ENCODE peak calls at places on chromosomes 7 and 10, in four cellular contexts. D, S, O and Y are unnamed samples.

GRCh38 chr7:2670720-2671391 is 17.1 kb upstream of the AMZ1 start:
- DNase-seq in D (peak; percentile 86), S (peak; percentile 69), O (peak; percentile 87), Y (peak; percentile 78)

GRCh38 chr7:100897111-100897608 is 1.5 kb upstream of the ACHE start:
- DNase-seq in D (peak; percentile 69), S (peak; percentile 37), O (peak; percentile 77), Y (peak; percentile 27)

GRCh38 chr7:16660702-16661464 is 14.9 kb downstream of the BZW2 start:
- DNase-seq in D (no peak), S (peak; percentile 70), O (peak; percentile 57), Y (no peak)

GRCh38 chr7:77415822-77416620 is at the start of gene GSAP:
- DNase-seq in D (peak; percentile 61), S (peak; percentile 64), O (peak; percentile 76), Y (no peak)

GRCh38 chr7:138478499-138478908 is 18.4 kb downstream of the TRIM24 start:
- DNase-seq in D (no peak), S (no peak), O (no peak), Y (no peak)

GRCh38 chr7:5636914-5637313 is 144.5 kb downstream of the RNF216 start:
- DNase-seq in D (peak; percentile 36), S (peak; percentile 63), O (peak; percentile 74), Y (no peak)

GRCh38 chr7:105808703-105809590 is 67.5 kb downstream of the ATXN7L1 start:
- DNase-seq in D (no peak), S (peak; percentile 85), O (no peak), Y (peak; percentile 73)

GRCh38 chr7:70856889-70857511 is 274.9 kb upstream of the GALNT17 start:
- DNase-seq in D (peak; percentile 87), S (peak; percentile 63), O (peak; percentile 92), Y (peak; percentile 58)

GRCh38 chr10:88234332-88234731 is 348.8 kb downstream of the RNLS start:
- DNase-seq in D (peak; percentile 26), S (no peak), O (no peak), Y (no peak)

GRCh38 chr7:2771274-2771711 is 72.8 kb downstream of the GNA12 start:
- DNase-seq in D (no peak), S (no peak), O (no peak), Y (no peak)

GRCh38 chr7:3243680-3244079 is 57.4 kb upstream of the SDK1 start:
- DNase-seq in D (no peak), S (no peak), O (no peak), Y (no peak)

GRCh38 chr10:97117372-97117771 is 68.4 kb downstream of the SLIT1 start:
- DNase-seq in D (no peak), S (peak; percentile 43), O (no peak), Y (peak; percentile 33)

GRCh38 chr7:78487464-78487863 is 688.9 kb downstream of the PHTF2 start:
- DNase-seq in D (no peak), S (no peak), O (no peak), Y (no peak)

GRCh38 chr10:38156416-38157269 is 62.5 kb downstream of the ZNF37A start:
- DNase-seq in D (no peak), S (no peak), O (no peak), Y (no peak)

GRCh38 chr7:96034940-96035727 is 262.8 kb downstream of the DYNC1I1 start:
- DNase-seq in D (no peak), S (no peak), O (no peak), Y (no peak)

GRCh38 chr7:47320296-47320695 is 261.6 kb downstream of the TNS3 start:
- DNase-seq in D (no peak), S (peak; percentile 21), O (no peak), Y (no peak)

GRCh38 chr7:100835903-100836811 is 8.8 kb upstream of the EPHB4 start:
- DNase-seq in D (peak; percentile 94), S (no peak), O (peak; percentile 89), Y (no peak)

GRCh38 chr7:47506716-47507354 is 75.1 kb downstream of the TNS3 start:
- DNase-seq in D (no peak), S (no peak), O (no peak), Y (no peak)

GRCh38 chr10:22379059-22379458 is 33.8 kb downstream of the SPAG6 start:
- DNase-seq in D (no peak), S (no peak), O (no peak), Y (peak; percentile 53)

GRCh38 chr10:75663947-75664664 is 232.7 kb downstream of the LRMDA start:
- DNase-seq in D (no peak), S (peak; percentile 54), O (no peak), Y (no peak)

GRCh38 chr10:75658915-75659314 is 227.5 kb downstream of the LRMDA start:
- DNase-seq in D (no peak), S (no peak), O (no peak), Y (no peak)

GRCh38 chr10:75660833-75661232 is 229.4 kb downstream of the LRMDA start:
- DNase-seq in D (no peak), S (no peak), O (no peak), Y (no peak)

GRCh38 chr10:75664968-75665367 is 233.5 kb downstream of the LRMDA start:
- DNase-seq in D (no peak), S (no peak), O (no peak), Y (no peak)

GRCh38 chr10:75662715-75663114 is 231.3 kb downstream of the LRMDA start:
- DNase-seq in D (no peak), S (no peak), O (peak; percentile 27), Y (no peak)
- H3K4me1 ChIP-seq in D (peaks cover 9% of the 10 kb centered on the region), S (no peaks in the 10 kb centered on the region), O (peaks cover 7% of the 10 kb centered on the region), Y (no peaks in the 10 kb centered on the region)

GRCh38 chr7:154182361-154182760 is 130.2 kb downstream of the DPP6 start:
- DNase-seq in D (no peak), S (no peak), O (no peak), Y (no peak)

GRCh38 chr7:154183482-154183881 is 131.3 kb downstream of the DPP6 start:
- DNase-seq in D (no peak), S (no peak), O (no peak), Y (no peak)

GRCh38 chr7:154178890-154179289 is 126.7 kb downstream of the DPP6 start:
- DNase-seq in D (no peak), S (no peak), O (peak; percentile 22), Y (no peak)

GRCh38 chr7:154177584-154177983 is 125.4 kb downstream of the DPP6 start:
- DNase-seq in D (no peak), S (no peak), O (no peak), Y (no peak)
- H3K4me2 ChIP-seq in D (no peak overlapping the region), S (no peak overlapping the region), O (no peak overlapping the region), Y (no peak overlapping the region)

GRCh38 chr10:113739577-113739976 is 11.9 kb upstream of the PLEKHS1 start:
- DNase-seq in D (no peak), S (no peak), O (no peak), Y (no peak)

GRCh38 chr10:113739031-113739430 is 12.5 kb upstream of the PLEKHS1 start:
- DNase-seq in D (no peak), S (no peak), O (no peak), Y (no peak)

GRCh38 chr10:113735913-113736312 is 15.6 kb upstream of the PLEKHS1 start:
- DNase-seq in D (peak; percentile 39), S (no peak), O (peak; percentile 59), Y (peak; percentile 19)

GRCh38 chr10:113733635-113734034 is 17.8 kb upstream of the PLEKHS1 start:
- DNase-seq in D (no peak), S (no peak), O (no peak), Y (no peak)

DNA sequence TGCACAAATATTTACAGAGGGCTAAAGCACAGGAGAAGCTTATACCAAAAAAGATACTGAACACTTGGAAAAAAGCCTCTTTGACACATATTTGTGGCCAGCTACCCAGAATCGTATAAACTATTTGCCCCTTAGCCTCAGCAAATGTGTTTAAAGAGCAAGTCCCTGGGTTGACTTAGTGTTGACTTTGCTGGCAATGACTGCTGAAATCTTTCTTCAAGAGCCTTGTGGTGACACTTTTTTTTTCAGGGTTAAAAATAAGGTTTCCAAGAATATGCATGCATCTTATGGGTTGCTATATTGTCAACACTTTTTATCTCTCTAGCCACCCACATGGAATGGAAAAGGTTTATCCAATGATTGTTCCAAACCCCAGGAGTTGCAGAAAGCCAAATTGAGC is 14.9 kb upstream of the PLEKHS1 start:
- DNase-seq in D (no peak), S (no peak), O (no peak), Y (no peak)
- TF ChIP-seq EZH2phosphoT487 in D (no peak), S (no peak), O (no peak), Y (no peak)

GRCh38 chr10:61971016-61971350 is 69.5 kb downstream of the ARID5B start:
- DNase-seq in D (no peak), S (no peak), O (no peak), Y (no peak)
- H3K4me1 ChIP-seq in D (no peaks in the 10 kb centered on the region), S (peaks cover 26% of the 10 kb centered on the region), O (peaks cover 71% of the 10 kb centered on the region), Y (peaks cover 100% of the 10 kb centered on the region)

GRCh38 chr7:45035909-45036308 is 35.9 kb downstream of the CCM2 start:
- DNase-seq in D (no peak), S (no peak), O (no peak), Y (no peak)
- H3K4me2 ChIP-seq in D (peak overlapping the region; percentile 71), S (no peak overlapping the region), O (peak overlapping the region; percentile 62), Y (no peak overlapping the region)

DNA sequence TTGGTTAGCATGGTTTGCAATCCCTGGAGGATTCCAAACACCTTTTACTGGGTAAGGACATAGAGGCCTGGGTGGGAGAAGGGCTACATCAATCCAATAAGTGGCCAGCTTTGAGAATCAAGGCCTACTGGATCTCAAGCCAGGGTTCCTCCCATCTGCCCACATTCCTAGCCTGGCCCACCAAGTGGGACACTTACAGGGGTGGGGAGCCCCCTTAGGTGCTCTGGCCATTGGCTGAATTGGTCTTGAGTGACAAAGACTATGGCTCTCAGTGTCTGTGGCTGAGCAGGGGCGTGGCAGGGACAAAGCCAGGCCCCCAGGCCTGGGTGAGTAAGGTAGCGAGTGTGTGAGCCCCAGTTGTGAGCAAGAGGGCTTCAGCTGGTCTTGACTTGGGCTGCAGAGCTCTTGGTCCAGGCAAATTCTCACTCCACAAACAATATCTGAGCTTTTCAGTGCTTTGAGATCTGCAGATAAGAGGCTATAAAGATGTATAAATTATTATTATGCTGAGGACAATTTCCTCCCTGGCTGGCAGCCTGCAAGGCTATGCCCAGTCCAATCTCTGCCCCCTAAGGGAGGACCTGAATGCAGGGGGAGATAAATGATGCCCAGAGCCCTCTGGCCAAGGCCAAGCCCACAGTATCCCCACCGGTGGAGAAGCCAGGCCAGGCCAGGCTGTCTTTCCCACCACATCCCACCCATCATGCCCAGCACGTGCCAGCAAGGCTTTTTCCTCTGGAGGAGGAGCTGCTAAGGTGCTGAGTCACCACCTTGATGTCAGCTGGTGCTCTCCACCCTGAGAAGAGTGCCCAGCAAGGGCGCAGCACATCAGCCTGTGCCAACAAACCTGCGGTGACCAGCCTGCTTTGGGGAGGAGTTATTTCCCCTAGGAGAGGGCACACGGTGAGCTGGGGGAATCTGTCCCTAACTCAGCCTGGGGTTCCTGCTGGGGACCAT is 80.7 kb upstream of the DUSP5 start:
- DNase-seq in D (no peak), S (peak; percentile 55), O (no peak), Y (no peak)
- TF ChIP-seq EZH2phosphoT487 in D (no peak), S (no peak), O (no peak), Y (no peak)

GRCh38 chr10:86219271-86219670 is 147.3 kb downstream of the GRID1 start:
- DNase-seq in D (no peak), S (no peak), O (no peak), Y (no peak)
- H3K4me1 ChIP-seq in D (peaks cover 5% of the 10 kb centered on the region), S (no peaks in the 10 kb centered on the region), O (no peaks in the 10 kb centered on the region), Y (no peaks in the 10 kb centered on the region)

DNA sequence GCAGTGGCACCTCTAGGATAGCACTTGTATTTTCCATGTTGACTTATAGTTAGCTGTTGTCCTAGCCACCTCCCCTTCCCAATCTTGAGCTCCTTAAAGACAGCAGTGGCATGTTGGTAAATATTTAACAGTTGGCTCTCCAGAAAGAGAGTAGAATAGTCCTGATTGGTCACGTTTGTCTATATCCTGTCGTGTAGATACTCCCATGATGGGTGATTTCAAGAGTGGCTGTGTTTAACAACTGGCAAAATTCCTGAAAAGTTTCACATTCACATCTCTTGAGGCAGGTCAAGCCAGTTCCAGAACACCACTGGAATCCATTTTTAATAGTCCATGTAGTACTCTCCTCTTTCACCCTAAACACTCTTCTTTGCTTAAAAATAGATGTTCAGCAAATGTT is 68.2 kb upstream of the FZD1 start:
- DNase-seq in D (no peak), S (no peak), O (no peak), Y (no peak)
- H3K4me2 ChIP-seq in D (no peak overlapping the region), S (no peak overlapping the region), O (no peak overlapping the region), Y (no peak overlapping the region)